ENCODE peak calls at places on chromosomes 4 and X, in six cellular contexts. X is sigmoid colon, J is pancreas, I is fibroblast of lung, N is Panc1, C is breast epithelium. F is an unnamed sample.

GRCh38 chrX:39716401-39716800 is 381.4 kb downstream of the BCOR start:
- DNase-seq in X (no peak), I (no peak), J (no peak), C (no peak), N (no peak), F (no peak)

GRCh38 chr4:169621754-169622481 is 1.5 kb downstream of the CLCN3 start:
- DNase-seq in I (peak), N (peak), X (no peak), J (no peak), C (no peak), F (peak)

GRCh38 chr4:31539279-31540074 is 819.3 kb downstream of the PCDH7 start:
- DNase-seq in I (no peak), N (no peak), J (no peak), X (no peak), C (no peak), F (no peak)

GRCh38 chr4:86101841-86102240 is 258.0 kb downstream of the MAPK10 start:
- DNase-seq in N (no peak), X (no peak), C (no peak), I (no peak), J (no peak), F (no peak)

GRCh38 chr4:77084019-77084604 is 8.3 kb upstream of the CCNI start:
- DNase-seq in X (no peak), C (no peak), I (no peak), J (no peak), N (no peak), F (no peak)

GRCh38 chr4:41214158-41215146 is at the start of gene APBB2:
- DNase-seq in J (peak), N (peak), X (peak), C (peak), I (peak), F (no peak)

GRCh38 chr4:182251116-182251515 is 7.9 kb downstream of the TENM3 start:
- DNase-seq in J (no peak), N (no peak), X (no peak), I (no peak), C (no peak), F (no peak)

GRCh38 chrX:147069926-147070325 is 255.4 kb upstream of the CXorf51A start:
- DNase-seq in X (no peak), N (no peak), I (no peak), C (no peak), J (no peak), F (no peak)

GRCh38 chr4:145830699-145831098 is 107.9 kb downstream of the ZNF827 start:
- DNase-seq in N (no peak), J (no peak), C (no peak), I (no peak), X (no peak), F (no peak)

GRCh38 chr4:126130200-126130599 is 815.4 kb downstream of the FAT4 start:
- DNase-seq in J (no peak), I (no peak), N (no peak), C (no peak), X (no peak), F (no peak)

GRCh38 chrX:132818638-132819037 is 139.8 kb downstream of the HS6ST2 start:
- DNase-seq in X (no peak), C (no peak), N (no peak), J (no peak), I (no peak), F (no peak)

GRCh38 chr4:103019319-103020124 is at the start of gene SLC9B1:
- DNase-seq in I (peak), C (peak), J (peak), N (no peak), X (peak), F (peak)

GRCh38 chr4:159780196-159780922 is 677.5 kb downstream of the RAPGEF2 start:
- DNase-seq in C (no peak), N (no peak), J (no peak), I (no peak), X (no peak), F (no peak)

GRCh38 chr4:176638992-176639391 is 153.7 kb downstream of the VEGFC start:
- DNase-seq in I (no peak), J (no peak), X (no peak), N (no peak), C (no peak), F (no peak)

GRCh38 chr4:151658959-151659593 is 101.7 kb downstream of the GATB start:
- DNase-seq in X (no peak), C (no peak), I (peak), N (no peak), J (no peak), F (no peak)

GRCh38 chr4:8205749-8206611 is 6.9 kb downstream of the SH3TC1 start:
- DNase-seq in X (no peak), I (no peak), J (no peak), C (no peak), N (no peak), F (no peak)

GRCh38 chr4:52105276-52105675 is 54.2 kb downstream of the SPATA18 start:
- DNase-seq in X (no peak), N (no peak), I (no peak), J (no peak), C (no peak), F (no peak)

GRCh38 chrX:48696301-48697181 is at the start of gene SUV39H1:
- DNase-seq in C (peak), I (peak), N (peak), X (peak), J (peak), F (peak)

GRCh38 chr4:161178310-161178709 is 985.5 kb downstream of the FSTL5 start:
- DNase-seq in I (no peak), J (no peak), C (no peak), X (no peak), N (no peak), F (no peak)

GRCh38 chr4:78517050-78517652 is 34.4 kb upstream of the ANXA3 start:
- DNase-seq in I (peak), X (no peak), N (no peak), C (no peak), J (no peak), F (no peak)

DNA sequence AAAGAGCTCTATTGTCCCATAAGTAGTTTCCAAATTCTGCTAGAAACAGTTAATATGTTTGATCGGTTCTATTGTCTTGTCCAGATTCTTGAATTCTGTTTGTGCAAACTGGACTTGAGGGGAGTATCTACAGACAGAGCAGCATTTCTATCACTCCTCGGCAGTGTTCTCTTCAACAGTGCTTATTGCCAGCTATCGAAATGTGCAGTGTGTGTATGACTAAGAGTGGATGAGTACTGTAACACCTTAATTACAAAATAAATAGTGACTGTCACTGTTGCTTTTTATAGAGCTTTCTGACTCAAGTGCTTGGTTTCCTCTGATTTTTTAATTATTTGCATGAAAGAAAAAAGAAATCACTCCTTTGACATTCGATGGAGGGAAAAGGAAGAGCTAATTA is 274.6 kb downstream of the RPA4 start:
- DNase-seq in C (no peak), J (no peak), X (no peak), N (no peak), I (no peak), F (no peak)
- H3K27ac ChIP-seq in C (no peak), J (no peak), X (no peak), N (no peak), I (no peak), F (no peak)

GRCh38 chrX:66553973-66554372 is 84.9 kb downstream of the EDA2R start:
- DNase-seq in J (no peak), C (no peak), N (no peak), X (no peak), I (no peak), F (no peak)
- H3K27ac ChIP-seq in J (no peak), C (no peak), N (no peak), X (no peak), I (no peak), F (no peak)

GRCh38 chr4:83664741-83665140 is 128.8 kb downstream of the GPAT3 start:
- DNase-seq in J (no peak), N (no peak), C (no peak), X (no peak), I (no peak), F (no peak)
- H3K27ac ChIP-seq in J (no peak), N (no peak), C (no peak), X (no peak), I (no peak), F (no peak)

DNA sequence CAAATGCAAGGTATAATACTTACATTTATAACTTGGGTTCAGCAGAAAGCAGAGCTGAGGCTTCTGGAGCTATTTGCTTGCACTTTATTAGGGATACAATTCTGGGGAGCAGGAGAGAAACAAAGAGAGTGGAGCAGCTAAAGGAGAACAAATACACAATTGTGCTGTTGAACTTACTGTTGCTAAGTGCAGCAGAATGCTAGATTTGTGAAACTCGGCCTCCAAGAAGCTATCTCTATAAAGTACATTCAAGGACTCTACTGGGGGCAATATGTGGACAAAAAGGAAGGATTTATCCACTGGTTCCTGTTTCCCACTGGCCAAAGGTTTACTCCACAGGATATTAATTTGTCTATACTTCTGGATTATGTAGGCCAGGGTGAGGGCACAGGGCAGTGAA is 86.8 kb downstream of the PPP1R2C start:
- DNase-seq in I (no peak), C (no peak), X (no peak), J (no peak), N (no peak), F (no peak)
- H3K27ac ChIP-seq in I (no peak), C (no peak), X (no peak), J (no peak), N (no peak), F (no peak)